ENCODE peak calls at places on chromosome 15, in seven cellular contexts. M is GM12892, G is H1, R is GM12878, T is HepG2, D is K562, Y is SK-N-SH. K is an unnamed sample.

GRCh38 chr15:25860885-25861866 is 2.0 kb downstream of the ATP10A start:
- DNase-seq in M (no peak), G (no peak), R (no peak), T (no peak), D (no peak), Y (no peak), K (no peak)

GRCh38 chr15:98865397-98866339 is 141.9 kb downstream of the PGPEP1L start:
- DNase-seq in M (peak), G (no peak), R (no peak), T (peak), D (peak), Y (peak), K (peak)

GRCh38 chr15:56339594-56339993 is 25.6 kb upstream of the TEX9 start:
- DNase-seq in M (no peak), G (no peak), R (no peak), T (no peak), D (no peak), Y (no peak), K (no peak)

GRCh38 chr15:95162967-95163531 is 931.7 kb downstream of the MCTP2 start:
- DNase-seq in M (no peak), G (no peak), R (no peak), T (no peak), D (no peak), Y (no peak), K (no peak)

GRCh38 chr15:63392355-63393009 is 10.8 kb upstream of the CA12 start:
- DNase-seq in M (no peak), G (no peak), R (no peak), T (no peak), D (no peak), Y (no peak), K (no peak)

GRCh38 chr15:90106522-90107117 is 4.4 kb upstream of the IDH2 start:
- DNase-seq in M (no peak), G (no peak), R (no peak), T (no peak), D (no peak), Y (peak), K (no peak)

GRCh38 chr15:101187820-101188516 is 63.9 kb downstream of the CHSY1 start:
- DNase-seq in M (no peak), G (no peak), R (peak), T (no peak), D (no peak), Y (no peak), K (no peak)

GRCh38 chr15:85754993-85755392 is 39.7 kb downstream of the KLHL25 start:
- DNase-seq in M (no peak), G (no peak), R (no peak), T (no peak), D (no peak), Y (peak), K (no peak)

GRCh38 chr15:63313866-63314265 is 36.5 kb downstream of the APH1B start:
- DNase-seq in M (no peak), G (no peak), R (no peak), T (no peak), D (no peak), Y (peak), K (no peak)

GRCh38 chr15:96783746-96784145 is 453.2 kb downstream of the NR2F2 start:
- DNase-seq in M (no peak), G (no peak), R (no peak), T (no peak), D (no peak), Y (no peak), K (no peak)

GRCh38 chr15:85649372-85649771 is 145.4 kb downstream of the KLHL25 start:
- DNase-seq in M (no peak), G (no peak), R (no peak), T (peak), D (no peak), Y (no peak), K (no peak)

GRCh38 chr15:70099966-70100494 is 2.3 kb upstream of the TLE3 start:
- DNase-seq in M (no peak), G (no peak), R (no peak), T (no peak), D (no peak), Y (no peak), K (no peak)

GRCh38 chr15:71807691-71808091 is 2.7 kb upstream of the NR2E3 start:
- DNase-seq in M (no peak), G (no peak), R (no peak), T (no peak), D (no peak), Y (peak), K (no peak)

GRCh38 chr15:66780172-66780972 is 78.3 kb downstream of the SMAD6 start:
- DNase-seq in M (no peak), G (no peak), R (no peak), T (no peak), D (no peak), Y (no peak), K (no peak)

GRCh38 chr15:29223640-29224039 is 46.0 kb downstream of the NSMCE3 start:
- DNase-seq in M (no peak), G (no peak), R (no peak), T (no peak), D (no peak), Y (no peak), K (no peak)

GRCh38 chr15:35548435-35548834 is 2.5 kb upstream of the DPH6 start:
- DNase-seq in M (no peak), G (no peak), R (no peak), T (no peak), D (peak), Y (no peak), K (no peak)

GRCh38 chr15:54687628-54688027 is 509.1 kb downstream of the RSL24D1 start:
- DNase-seq in M (no peak), G (no peak), R (no peak), T (no peak), D (no peak), Y (no peak), K (no peak)

GRCh38 chr15:90004671-90005070 is 3.5 kb downstream of the ZNF710 start:
- DNase-seq in M (no peak), G (no peak), R (no peak), T (peak), D (no peak), Y (no peak), K (no peak)

GRCh38 chr15:100973351-100974034 is 54.3 kb downstream of the LRRK1 start:
- DNase-seq in M (peak), G (no peak), R (no peak), T (no peak), D (no peak), Y (peak), K (peak)

GRCh38 chr15:67049351-67050044 is 15.9 kb upstream of the SMAD3 start:
- DNase-seq in M (no peak), G (no peak), R (no peak), T (peak), D (no peak), Y (no peak), K (no peak)

GRCh38 chr15:70274908-70275307 is 177.2 kb upstream of the TLE3 start:
- DNase-seq in M (no peak), G (no peak), R (no peak), T (no peak), D (no peak), Y (no peak), K (no peak)

GRCh38 chr15:79887517-79887916 is 9.3 kb downstream of the MTHFS start:
- DNase-seq in M (no peak), G (no peak), R (no peak), T (no peak), D (no peak), Y (no peak), K (no peak)

GRCh38 chr15:92899910-92900711 is at the start of gene CHD2:
- DNase-seq in M (peak), G (peak), R (peak), T (peak), D (peak), Y (peak), K (no peak)

GRCh38 chr15:64651573-64652260 is 123.7 kb downstream of the RBPMS2 start:
- DNase-seq in M (no peak), G (peak), R (peak), T (peak), D (no peak), Y (no peak), K (no peak)

GRCh38 chr15:73517566-73517965 is 74.6 kb downstream of the REC114 start:
- DNase-seq in M (no peak), G (no peak), R (no peak), T (no peak), D (no peak), Y (no peak), K (no peak)

GRCh38 chr15:101559938-101560337 is 70.4 kb upstream of the PCSK6 start:
- DNase-seq in M (no peak), G (no peak), R (no peak), T (no peak), D (no peak), Y (no peak), K (no peak)

GRCh38 chr15:36938764-36939163 is 161.6 kb downstream of the MEIS2 start:
- DNase-seq in M (no peak), G (no peak), R (no peak), T (no peak), D (no peak), Y (no peak), K (no peak)

DNA sequence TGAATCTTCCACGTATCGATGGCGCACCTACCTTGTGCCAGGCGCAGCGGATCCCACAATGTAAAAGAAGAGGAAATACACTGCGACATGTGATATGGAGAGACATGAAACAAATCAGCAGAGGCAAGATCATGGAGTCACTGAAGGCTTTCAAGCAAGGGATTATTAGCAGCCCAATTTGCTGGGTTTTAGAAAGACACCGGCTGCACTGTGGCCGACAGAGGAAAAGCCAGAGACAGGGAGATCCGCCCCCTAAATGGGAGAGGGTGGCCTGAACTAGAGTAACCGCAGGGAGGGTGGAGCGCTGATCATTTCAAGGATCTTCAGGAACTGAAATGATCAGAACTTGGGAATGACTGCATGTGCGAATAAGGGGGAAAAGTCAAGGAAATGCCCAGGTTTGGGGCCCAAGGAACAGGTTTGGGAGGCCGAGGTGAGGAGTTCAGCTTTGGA is 625 bp upstream of the C15orf40 start:
- DNase-seq in M (no peak), G (no peak), R (no peak), T (no peak), D (peak), Y (no peak), K (no peak)
- TF ChIP-seq TAF1 in M (no peak), G (no peak), R (no peak), T (no peak), D (no peak), Y (no peak), K (no peak)

GRCh38 chr15:38255690-38256089 is 3.1 kb downstream of the SPRED1 start:
- DNase-seq in M (no peak), G (no peak), R (no peak), T (no peak), D (no peak), Y (no peak), K (no peak)

GRCh38 chr15:38251726-38252480 is 733 bp upstream of the SPRED1 start:
- DNase-seq in M (peak), G (peak), R (peak), T (peak), D (peak), Y (peak), K (peak)

GRCh38 chr15:38252481-38253311 is at the start of gene SPRED1:
- DNase-seq in M (peak), G (no peak), R (no peak), T (peak), D (peak), Y (peak), K (peak)

GRCh38 chr15:38253448-38253847 is 812 bp downstream of the SPRED1 start:
- DNase-seq in M (no peak), G (no peak), R (no peak), T (no peak), D (peak), Y (no peak), K (no peak)

GRCh38 chr15:38254065-38254883 is 1.6 kb downstream of the SPRED1 start:
- DNase-seq in M (no peak), G (no peak), R (peak), T (peak), D (peak), Y (peak), K (no peak)
- TF ChIP-seq POLR2AphosphoS5 in M (no peak), G (no peak), R (no peak), T (no peak), D (peak), Y (no peak), K (no peak)

GRCh38 chr15:31236184-31237041 is 90.2 kb upstream of the KLF13 start:
- DNase-seq in M (no peak), G (no peak), R (no peak), T (peak), D (peak), Y (peak), K (no peak)
- TF ChIP-seq TAF1 in M (no peak), G (no peak), R (no peak), T (peak), D (no peak), Y (no peak), K (no peak)

DNA sequence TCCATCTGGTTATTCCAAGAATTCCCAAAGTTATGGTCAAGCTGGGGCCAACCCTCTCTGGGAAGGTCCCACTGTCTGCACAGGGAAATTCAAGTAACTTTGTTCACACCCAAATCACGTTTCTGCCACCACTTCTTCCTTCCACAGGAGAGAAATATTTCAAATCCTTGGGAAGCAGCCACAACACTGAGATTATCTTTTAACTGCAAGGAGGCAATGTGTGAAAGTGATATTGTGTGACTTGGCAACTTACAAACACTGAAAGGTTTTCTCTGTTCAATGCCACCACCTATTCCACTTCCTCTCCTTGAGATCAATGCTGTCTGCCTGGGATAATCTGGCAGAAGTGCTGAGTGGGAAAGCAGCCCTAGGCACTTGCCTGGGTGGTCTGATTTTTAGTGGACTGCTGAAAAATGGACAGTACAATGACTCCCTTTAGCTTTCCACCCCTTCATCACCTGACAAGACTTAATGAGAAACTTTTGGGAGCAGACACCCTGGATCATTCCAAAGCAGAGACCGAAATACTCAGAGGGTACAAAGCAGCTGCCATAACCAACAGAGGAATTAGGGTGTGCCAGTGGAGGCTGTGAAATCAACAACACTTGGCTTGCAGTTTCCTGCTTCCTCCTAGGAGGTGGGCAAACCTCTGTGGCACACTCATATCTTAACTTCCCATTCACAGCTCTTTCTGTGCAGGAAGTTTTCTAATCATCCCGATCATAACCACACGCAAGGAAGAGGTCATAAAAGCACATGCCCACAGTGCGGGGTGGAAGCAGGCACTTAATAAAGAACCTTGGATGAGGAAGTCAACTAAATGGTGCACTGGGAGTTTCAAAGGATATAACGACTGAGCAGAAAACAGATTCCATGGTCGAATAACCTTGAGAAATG is 5.4 kb downstream of the SCAMP2 start:
- DNase-seq in M (no peak), G (no peak), R (no peak), T (no peak), D (no peak), Y (no peak), K (no peak)
- TF ChIP-seq POLR2AphosphoS5 in M (no peak), G (no peak), R (no peak), T (no peak), D (no peak), Y (no peak), K (no peak)